ENCODE peak calls at places on chromosomes 3 and 15, in six cellular contexts. V, Q, H, W, M and A are unnamed samples.

GRCh38 chr3:127822166-127822835 is at the start of gene MGLL:
- DNase-seq in M (peak), Q (peak), W (peak), H (no peak), V (peak), A (peak)

GRCh38 chr3:133955892-133956291 is 60.2 kb upstream of the RAB6B start:
- DNase-seq in W (no peak), V (no peak), H (no peak), M (no peak), Q (no peak), A (no peak)

GRCh38 chr3:29153811-29154210 is 127.1 kb upstream of the RBMS3 start:
- DNase-seq in Q (no peak), W (no peak), V (no peak), H (no peak), M (no peak), A (no peak)

GRCh38 chr3:87495946-87496345 is 219.6 kb upstream of the POU1F1 start:
- DNase-seq in H (no peak), M (no peak), Q (no peak), W (no peak), V (no peak), A (no peak)

GRCh38 chr3:34020221-34020620 is 221.8 kb downstream of the PDCD6IP start:
- DNase-seq in M (no peak), V (no peak), Q (no peak), H (no peak), W (no peak), A (no peak)

GRCh38 chr15:91047545-91048199 is 25.3 kb upstream of the VPS33B start:
- DNase-seq in Q (no peak), H (no peak), M (no peak), W (no peak), V (no peak), A (peak)

GRCh38 chr3:173800154-173800553 is 402.6 kb downstream of the NLGN1 start:
- DNase-seq in V (no peak), M (no peak), W (peak), H (no peak), Q (no peak), A (no peak)

GRCh38 chr15:75170711-75171341 is 30.9 kb upstream of the C15orf39 start:
- DNase-seq in V (no peak), H (no peak), M (no peak), W (no peak), Q (no peak), A (peak)

GRCh38 chr3:5699313-5699712 is 511.8 kb downstream of the EDEM1 start:
- DNase-seq in H (no peak), V (no peak), W (no peak), Q (no peak), M (no peak), A (no peak)

GRCh38 chr15:68224546-68225250 is 4.8 kb downstream of the CLN6 start:
- DNase-seq in V (no peak), Q (no peak), H (no peak), M (peak), W (no peak), A (no peak)

DNA sequence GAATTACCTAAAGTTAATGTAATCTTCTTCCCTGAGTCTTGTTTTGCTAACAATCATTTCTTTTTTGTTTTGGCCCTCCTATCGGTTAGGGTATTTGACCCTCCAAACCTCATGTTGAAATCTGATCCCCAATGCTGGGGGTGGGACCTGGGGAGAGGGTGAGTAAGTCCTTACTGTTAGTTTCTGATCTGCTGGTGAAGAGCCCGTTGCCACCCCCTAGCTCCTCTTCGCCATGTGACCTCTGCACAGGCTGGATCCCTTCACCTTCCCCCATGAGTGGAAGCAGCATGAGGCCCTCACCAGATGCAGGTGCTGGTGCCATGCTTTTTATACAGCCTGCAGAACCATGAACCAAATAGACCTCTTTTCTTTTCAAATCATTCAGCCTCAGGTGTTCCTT is 62.8 kb upstream of the ADCY5 start:
- DNase-seq in V (no peak), H (peak), Q (no peak), W (peak), M (no peak), A (no peak)
- H2BK15ac ChIP-seq in V (no peak), H (no peak), Q (no peak), W (no peak), M (no peak), A (peak)

GRCh38 chr3:58535531-58536500 is 1.2 kb downstream of the ACOX2 start:
- DNase-seq in H (no peak), M (no peak), V (no peak), W (peak), Q (no peak), A (no peak)
- H2BK15ac ChIP-seq in H (no peak), M (no peak), V (peak), W (no peak), Q (peak), A (no peak)

DNA sequence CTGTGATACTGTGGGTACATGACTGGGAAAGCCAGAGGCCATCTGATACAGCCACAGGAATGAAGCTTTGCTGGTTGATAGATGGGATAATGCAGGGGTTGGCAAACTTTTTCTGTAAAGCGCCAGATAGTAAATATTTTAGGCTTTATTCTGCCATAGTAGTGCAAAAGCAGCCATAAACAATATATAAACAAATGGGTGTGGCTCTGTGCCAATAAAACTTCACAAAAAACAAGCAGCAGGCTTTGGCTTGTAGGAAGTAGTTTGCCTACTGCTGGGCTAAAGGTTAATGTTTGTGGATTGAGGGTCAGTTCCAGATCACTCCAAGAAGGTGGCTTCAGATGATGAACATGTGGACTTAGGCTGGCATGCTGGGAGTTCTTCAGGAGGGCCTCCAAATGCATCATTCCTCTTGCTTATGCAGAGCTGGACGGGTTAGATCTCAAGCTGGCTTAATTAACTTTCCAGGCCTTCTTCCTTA is 305.7 kb downstream of the RPLP1 start:
- DNase-seq in W (no peak), V (no peak), M (no peak), Q (peak), H (no peak), A (peak)
- H2BK15ac ChIP-seq in W (no peak), V (no peak), M (no peak), Q (peak), H (no peak), A (no peak)

GRCh38 chr3:157594413-157594812 is 91.2 kb upstream of the VEPH1 start:
- DNase-seq in M (no peak), V (no peak), W (peak), Q (no peak), H (peak), A (no peak)
- H2BK15ac ChIP-seq in M (no peak), V (no peak), W (no peak), Q (no peak), H (no peak), A (no peak)